ENCODE peak calls at places on chromosomes 16 and 17, in eight cellular contexts. G, P, V, B, F, D, X and E are unnamed samples.

GRCh38 chr17:32111141-32111771 is 31.0 kb upstream of the RHOT1 start:
- DNase-seq in X (no peak), G (peak), P (peak), B (peak), D (peak), F (peak), V (peak), E (no peak)

GRCh38 chr17:61635913-61636432 is 45.0 kb upstream of the NACA2 start:
- DNase-seq in B (peak), G (peak), V (peak), F (no peak), X (peak), P (peak), D (no peak), E (no peak)

GRCh38 chr17:76716834-76717205 is 6.1 kb upstream of the MXRA7 start:
- DNase-seq in V (no peak), P (no peak), D (no peak), F (no peak), G (no peak), X (no peak), B (no peak), E (no peak)

GRCh38 chr17:82239401-82239925 is 10.6 kb downstream of the SLC16A3 start:
- DNase-seq in B (no peak), D (no peak), P (no peak), V (no peak), G (no peak), F (no peak), X (no peak), E (peak)

GRCh38 chr17:21689604-21690003 is 2.7 kb upstream of the KCNJ18 start:
- DNase-seq in V (peak), G (no peak), P (no peak), X (no peak), F (no peak), D (peak), B (no peak), E (no peak)

GRCh38 chr16:85075236-85075924 is 36.9 kb downstream of the CIBAR2 start:
- DNase-seq in D (no peak), F (no peak), V (no peak), X (no peak), B (no peak), G (no peak), P (no peak), E (no peak)

GRCh38 chr17:8785547-8786412 is 13.4 kb downstream of the MFSD6L start:
- DNase-seq in D (peak), B (peak), F (peak), X (peak), G (peak), V (peak), P (no peak), E (peak)

GRCh38 chr16:745739-746138 is 4.9 kb upstream of the CIAO3 start:
- DNase-seq in V (peak), G (no peak), D (no peak), P (peak), B (peak), F (no peak), X (no peak), E (no peak)

GRCh38 chr16:88920618-88921602 is 54.5 kb upstream of the PABPN1L start:
- DNase-seq in X (no peak), V (peak), F (peak), G (peak), D (peak), B (peak), P (no peak), E (peak)

GRCh38 chr16:27424772-27425498 is 23.0 kb downstream of the IL21R start:
- DNase-seq in V (no peak), F (peak), B (no peak), G (no peak), X (no peak), P (no peak), D (peak), E (no peak)

GRCh38 chr17:78124081-78124835 is 4.3 kb downstream of the TMC6 start:
- DNase-seq in P (peak), X (no peak), D (no peak), B (peak), F (no peak), V (no peak), G (peak), E (no peak)

GRCh38 chr17:8611671-8612298 is 18.7 kb downstream of the MYH10 start:
- DNase-seq in P (no peak), F (no peak), X (no peak), B (no peak), V (no peak), D (no peak), G (no peak), E (no peak)

GRCh38 chr16:23317266-23317661 is 15.2 kb downstream of the SCNN1B start:
- DNase-seq in G (no peak), V (no peak), P (no peak), F (no peak), B (no peak), D (peak), X (no peak), E (peak)